ENCODE peak calls at places on chromosomes 3 and 15, in four cellular contexts. One of them, this sample, is unnamed.

GRCh38 chr3:65833761-65834505 is 204.8 kb downstream of the MAGI1 start:
- DNase-seq in astrocyte of the cerebellum: peak; percentile 68
- DNase-seq in astrocyte: peak; percentile 81
- DNase-seq in endodermal cell: no peak
- DNase-seq in this sample: no peak

GRCh38 chr3:129305592-129306091 is 27.0 kb downstream of the HMCES start:
- DNase-seq in astrocyte of the cerebellum: peak; percentile 43
- DNase-seq in astrocyte: peak; percentile 89
- DNase-seq in endodermal cell: peak; percentile 99
- DNase-seq in this sample: no peak

GRCh38 chr15:55277715-55278114 is 11.9 kb downstream of the RAB27A start:
- DNase-seq in astrocyte of the cerebellum: no peak
- DNase-seq in astrocyte: no peak
- DNase-seq in endodermal cell: no peak
- DNase-seq in this sample: no peak

GRCh38 chr3:123651449-123652345 is 66.8 kb upstream of the HACD2 start:
- DNase-seq in astrocyte of the cerebellum: no peak
- DNase-seq in astrocyte: no peak
- DNase-seq in endodermal cell: peak; percentile 60
- DNase-seq in this sample: no peak

GRCh38 chr15:100671858-100672543 is 69.6 kb downstream of the ASB7 start:
- DNase-seq in astrocyte of the cerebellum: no peak
- DNase-seq in astrocyte: no peak
- DNase-seq in endodermal cell: peak; percentile 76
- DNase-seq in this sample: no peak

GRCh38 chr15:100740105-100740504 is 137.7 kb downstream of the ASB7 start:
- DNase-seq in astrocyte of the cerebellum: no peak
- DNase-seq in astrocyte: no peak
- DNase-seq in endodermal cell: no peak
- DNase-seq in this sample: no peak

GRCh38 chr3:16199769-16200168 is 25.3 kb downstream of the GALNT15 start:
- DNase-seq in astrocyte of the cerebellum: no peak
- DNase-seq in astrocyte: no peak
- DNase-seq in endodermal cell: no peak
- DNase-seq in this sample: no peak

GRCh38 chr15:45551691-45552090 is 29.1 kb upstream of the SLC30A4 start:
- DNase-seq in astrocyte of the cerebellum: no peak
- DNase-seq in astrocyte: no peak
- DNase-seq in endodermal cell: no peak
- DNase-seq in this sample: no peak

GRCh38 chr3:145272684-145273083 is 888.3 kb downstream of the PLOD2 start:
- DNase-seq in astrocyte of the cerebellum: no peak
- DNase-seq in astrocyte: no peak
- DNase-seq in endodermal cell: no peak
- DNase-seq in this sample: no peak

GRCh38 chr3:44942202-44942921 is 33.6 kb downstream of the ZDHHC3 start:
- DNase-seq in astrocyte of the cerebellum: no peak
- DNase-seq in astrocyte: peak; percentile 43
- DNase-seq in endodermal cell: no peak
- DNase-seq in this sample: no peak

GRCh38 chr3:99686955-99687612 is 48.7 kb downstream of the COL8A1 start:
- DNase-seq in astrocyte of the cerebellum: peak; percentile 53
- DNase-seq in astrocyte: no peak
- DNase-seq in endodermal cell: peak; percentile 89
- DNase-seq in this sample: no peak

GRCh38 chr3:41200669-41201021 is 1.3 kb downstream of the CTNNB1 start:
- DNase-seq in astrocyte of the cerebellum: no peak
- DNase-seq in astrocyte: peak; percentile 70
- DNase-seq in endodermal cell: no peak
- DNase-seq in this sample: no peak

GRCh38 chr3:138046084-138046483 is 36.1 kb downstream of the CLDN18 start:
- DNase-seq in astrocyte of the cerebellum: no peak
- DNase-seq in astrocyte: no peak
- DNase-seq in endodermal cell: no peak
- DNase-seq in this sample: no peak

GRCh38 chr3:76505202-76505875 is 534.6 kb upstream of the ROBO2 start:
- DNase-seq in astrocyte of the cerebellum: no peak
- DNase-seq in astrocyte: peak; percentile 2
- DNase-seq in endodermal cell: no peak
- DNase-seq in this sample: no peak

GRCh38 chr3:179671709-179672337 is 19.0 kb downstream of the USP13 start:
- DNase-seq in astrocyte of the cerebellum: no peak
- DNase-seq in astrocyte: peak; percentile 29
- DNase-seq in endodermal cell: no peak
- DNase-seq in this sample: no peak

GRCh38 chr15:80588801-80589200 is 106.3 kb upstream of the ABHD17C start:
- DNase-seq in astrocyte of the cerebellum: peak; percentile 22
- DNase-seq in astrocyte: peak; percentile 93
- DNase-seq in endodermal cell: peak; percentile 2
- DNase-seq in this sample: peak; percentile 90

GRCh38 chr3:152222327-152222726 is 46.4 kb upstream of the MBNL1 start:
- DNase-seq in astrocyte of the cerebellum: peak; percentile 32
- DNase-seq in astrocyte: peak; percentile 71
- DNase-seq in endodermal cell: no peak
- DNase-seq in this sample: peak; percentile 52

GRCh38 chr3:55065331-55065730 is 137.5 kb upstream of the LRTM1 start:
- DNase-seq in astrocyte of the cerebellum: no peak
- DNase-seq in astrocyte: no peak
- DNase-seq in endodermal cell: no peak
- DNase-seq in this sample: no peak

GRCh38 chr15:66452971-66453580 is 44.5 kb downstream of the SNAPC5 start:
- DNase-seq in astrocyte of the cerebellum: no peak
- DNase-seq in astrocyte: no peak
- DNase-seq in endodermal cell: no peak
- DNase-seq in this sample: no peak

GRCh38 chr3:26015752-26016151 is 225.9 kb downstream of the OXSM start:
- DNase-seq in astrocyte of the cerebellum: no peak
- DNase-seq in astrocyte: no peak
- DNase-seq in endodermal cell: peak; percentile 74
- DNase-seq in this sample: no peak
- TF ChIP-seq CTCF in astrocyte of the cerebellum: no peak
- TF ChIP-seq CTCF in astrocyte: no peak
- TF ChIP-seq CTCF in endodermal cell: peak; percentile 67
- TF ChIP-seq CTCF in this sample: no peak

GRCh38 chr15:76303909-76304308 is 7.4 kb downstream of the ETFA start:
- DNase-seq in astrocyte of the cerebellum: no peak
- DNase-seq in astrocyte: no peak
- DNase-seq in endodermal cell: no peak
- DNase-seq in this sample: no peak
- H3K4me3 ChIP-seq in astrocyte of the cerebellum: no peak overlapping the region
- H3K4me3 ChIP-seq in astrocyte: no peak overlapping the region
- H3K4me3 ChIP-seq in endodermal cell: no peak overlapping the region
- H3K4me3 ChIP-seq in this sample: no peak overlapping the region

GRCh38 chr3:61685755-61686154 is 124.4 kb downstream of the PTPRG start:
- DNase-seq in astrocyte of the cerebellum: no peak
- DNase-seq in astrocyte: no peak
- DNase-seq in endodermal cell: no peak
- DNase-seq in this sample: no peak
- TF ChIP-seq CTCF in astrocyte of the cerebellum: no peak
- TF ChIP-seq CTCF in astrocyte: no peak
- TF ChIP-seq CTCF in endodermal cell: no peak
- TF ChIP-seq CTCF in this sample: no peak

GRCh38 chr3:53169832-53170324 is 8.9 kb downstream of the PRKCD start:
- DNase-seq in astrocyte of the cerebellum: no peak
- DNase-seq in astrocyte: no peak
- DNase-seq in endodermal cell: no peak
- DNase-seq in this sample: no peak

GRCh38 chr3:53170325-53171108 is 9.5 kb downstream of the PRKCD start:
- DNase-seq in astrocyte of the cerebellum: no peak
- DNase-seq in astrocyte: no peak
- DNase-seq in endodermal cell: no peak
- DNase-seq in this sample: no peak

GRCh38 chr3:53169045-53169831 is 8.2 kb downstream of the PRKCD start:
- DNase-seq in astrocyte of the cerebellum: no peak
- DNase-seq in astrocyte: no peak
- DNase-seq in endodermal cell: peak; percentile 82
- DNase-seq in this sample: no peak

GRCh38 chr3:53171827-53172505 is 11.0 kb downstream of the PRKCD start:
- DNase-seq in astrocyte of the cerebellum: no peak
- DNase-seq in astrocyte: no peak
- DNase-seq in endodermal cell: peak; percentile 86
- DNase-seq in this sample: no peak

GRCh38 chr3:53171109-53171453 is 10.1 kb downstream of the PRKCD start:
- DNase-seq in astrocyte of the cerebellum: no peak
- DNase-seq in astrocyte: no peak
- DNase-seq in endodermal cell: no peak
- DNase-seq in this sample: no peak
- H3K4me3 ChIP-seq in astrocyte of the cerebellum: no peak overlapping the region
- H3K4me3 ChIP-seq in astrocyte: no peak overlapping the region
- H3K4me3 ChIP-seq in endodermal cell: no peak overlapping the region
- H3K4me3 ChIP-seq in this sample: no peak overlapping the region

DNA sequence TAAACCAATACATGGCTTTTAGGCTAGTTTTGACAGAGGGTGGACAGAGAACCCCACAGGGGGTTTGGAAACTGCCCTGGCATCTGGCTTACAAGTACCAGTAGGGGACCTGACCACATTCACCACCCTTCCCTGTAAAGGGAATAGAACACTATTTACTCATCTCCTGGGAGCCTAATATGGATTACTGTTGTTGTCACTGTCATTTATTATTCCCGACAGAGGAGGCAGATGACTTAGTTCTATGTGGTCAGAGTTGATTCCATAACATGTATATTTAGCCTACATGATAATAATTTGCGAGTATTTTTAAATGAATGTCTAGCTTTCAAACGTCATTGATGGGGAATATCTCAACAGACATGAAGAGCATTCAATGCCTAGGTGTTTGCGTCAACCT is 15.9 kb downstream of the ZBTB38 start:
- DNase-seq in astrocyte of the cerebellum: no peak
- DNase-seq in astrocyte: peak; percentile 54
- DNase-seq in endodermal cell: no peak
- DNase-seq in this sample: no peak
- TF ChIP-seq CTCF in astrocyte of the cerebellum: no peak
- TF ChIP-seq CTCF in astrocyte: no peak
- TF ChIP-seq CTCF in endodermal cell: no peak
- TF ChIP-seq CTCF in this sample: no peak

DNA sequence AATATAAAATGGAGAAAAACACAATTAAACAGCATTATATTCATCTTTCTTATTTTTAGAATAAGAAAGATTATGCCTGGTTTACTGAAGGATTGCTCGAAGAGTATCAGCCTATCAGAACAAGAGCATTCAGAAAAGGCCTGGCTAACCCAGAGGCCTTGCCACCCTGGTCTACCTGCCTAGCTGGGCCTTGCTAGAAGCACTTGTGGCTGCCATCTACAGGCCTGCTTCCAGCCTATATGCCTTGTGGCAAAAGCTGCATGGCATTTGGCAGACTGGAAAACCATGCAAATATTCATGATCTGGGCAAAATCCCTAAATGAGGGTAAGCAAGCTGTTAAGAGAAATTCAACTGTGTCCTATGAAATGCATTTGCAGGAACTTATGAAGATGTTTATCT is 9.3 kb upstream of the ATP13A4 start:
- DNase-seq in astrocyte of the cerebellum: no peak
- DNase-seq in astrocyte: no peak
- DNase-seq in endodermal cell: peak; percentile 74
- DNase-seq in this sample: no peak
- H3K4me3 ChIP-seq in astrocyte of the cerebellum: no peak overlapping the region
- H3K4me3 ChIP-seq in astrocyte: no peak overlapping the region
- H3K4me3 ChIP-seq in endodermal cell: no peak overlapping the region
- H3K4me3 ChIP-seq in this sample: no peak overlapping the region

GRCh38 chr3:173221010-173221409 is 80.0 kb upstream of the SPATA16 start:
- DNase-seq in astrocyte of the cerebellum: no peak
- DNase-seq in astrocyte: no peak
- DNase-seq in endodermal cell: peak; percentile 58
- DNase-seq in this sample: no peak
- TF ChIP-seq CTCF in astrocyte of the cerebellum: peak; percentile 37
- TF ChIP-seq CTCF in astrocyte: peak; percentile 28
- TF ChIP-seq CTCF in endodermal cell: peak; percentile 76
- TF ChIP-seq CTCF in this sample: peak; percentile 28

DNA sequence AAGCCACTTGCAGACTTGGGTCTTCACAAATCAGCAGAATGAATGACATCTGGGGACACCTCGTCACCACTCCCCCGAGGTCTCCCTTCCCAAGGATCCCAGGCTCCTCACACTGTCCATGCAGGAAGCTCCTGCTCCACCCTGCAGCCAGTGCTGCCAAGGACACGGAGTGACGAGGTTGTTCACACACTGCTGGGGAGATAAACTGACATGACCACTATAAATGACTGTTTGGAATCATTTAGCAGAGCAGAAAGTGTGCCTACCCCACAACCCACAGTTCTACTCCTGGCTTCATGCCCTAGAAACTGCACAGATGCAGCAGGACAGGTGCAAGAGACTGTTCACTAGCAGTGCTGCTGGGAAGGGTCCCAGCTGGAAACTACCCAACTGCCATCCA is 19.7 kb upstream of the PRSS50 start:
- DNase-seq in astrocyte of the cerebellum: no peak
- DNase-seq in astrocyte: no peak
- DNase-seq in endodermal cell: no peak
- DNase-seq in this sample: no peak
- H3K4me3 ChIP-seq in astrocyte of the cerebellum: no peak overlapping the region
- H3K4me3 ChIP-seq in astrocyte: no peak overlapping the region
- H3K4me3 ChIP-seq in endodermal cell: no peak overlapping the region
- H3K4me3 ChIP-seq in this sample: no peak overlapping the region

This sample was measured in AG04449.